ENCODE peak calls at places on chromosomes 11 and 22, in eight cellular contexts. C is psoas muscle; Y is brain microvascular endothelial cell; H is lower lobe of right lung; Q is AG04450; I is activated CD8-positive, alpha-beta T cell treated with anti-CD3 and anti-CD28 coated beads for 36 hours; U is Caco-2; F is suprapubic skin. S is an unnamed sample.

GRCh38 chr11:62552931-62553838 is 6.6 kb upstream of the AHNAK start:
- DNase-seq in Q (peak; percentile 84), I (peak; percentile 54), Y (peak; percentile 94), U (peak; percentile 92), F (peak; percentile 94), H (peak; percentile 92), C (peak; percentile 94), S (peak; percentile 97)

GRCh38 chr11:128412847-128413791 is 174.2 kb downstream of the ETS1 start:
- DNase-seq in F (no peak), U (no peak), C (no peak), H (no peak), Y (no peak), Q (no peak), I (no peak), S (no peak)

GRCh38 chr11:63761173-63761572 is 7.4 kb downstream of the ZFTA start:
- DNase-seq in C (no peak), I (no peak), H (no peak), U (no peak), Q (no peak), F (no peak), Y (no peak), S (no peak)

GRCh38 chr11:12719221-12719620 is 45.0 kb downstream of the TEAD1 start:
- DNase-seq in Q (no peak), H (no peak), I (no peak), C (no peak), F (no peak), Y (no peak), U (no peak), S (no peak)

GRCh38 chr11:68685656-68686380 is 1.5 kb downstream of the GAL start:
- DNase-seq in F (peak; percentile 62), Q (no peak), Y (no peak), I (no peak), U (no peak), C (no peak), H (no peak), S (no peak)

GRCh38 chr11:102390667-102391449 is 43.8 kb downstream of the BIRC2 start:
- DNase-seq in F (peak; percentile 82), I (peak; percentile 68), C (peak; percentile 75), U (peak; percentile 89), H (peak; percentile 73), Q (peak; percentile 21), Y (peak; percentile 57), S (no peak)

GRCh38 chr11:98568011-98568410 is 452.7 kb upstream of the CNTN5 start:
- DNase-seq in U (no peak), Q (no peak), C (no peak), Y (peak; percentile 9), H (no peak), F (no peak), I (no peak), S (no peak)

GRCh38 chr11:74470526-74470925 is 3.2 kb upstream of the KCNE3 start:
- DNase-seq in I (no peak), U (no peak), C (no peak), Q (no peak), Y (no peak), H (no peak), F (peak; percentile 29), S (no peak)

GRCh38 chr11:19690885-19691284 is 21.8 kb upstream of the NAV2 start:
- DNase-seq in C (no peak), Y (no peak), Q (no peak), I (no peak), F (no peak), H (no peak), U (no peak), S (no peak)

GRCh38 chr11:14418801-14419417 is 59.9 kb upstream of the RRAS2 start:
- DNase-seq in Y (no peak), F (no peak), C (no peak), Q (no peak), U (no peak), I (peak; percentile 15), H (no peak), S (no peak)

GRCh38 chr11:101583180-101584128 is at the start of gene TRPC6:
- DNase-seq in F (no peak), Q (no peak), C (peak; percentile 54), U (no peak), I (no peak), H (peak; percentile 43), Y (peak; percentile 25), S (no peak)

GRCh38 chr11:13028322-13028721 is 19.2 kb downstream of the RASSF10 start:
- DNase-seq in U (no peak), C (no peak), F (no peak), Q (no peak), H (no peak), Y (no peak), I (no peak), S (no peak)

DNA sequence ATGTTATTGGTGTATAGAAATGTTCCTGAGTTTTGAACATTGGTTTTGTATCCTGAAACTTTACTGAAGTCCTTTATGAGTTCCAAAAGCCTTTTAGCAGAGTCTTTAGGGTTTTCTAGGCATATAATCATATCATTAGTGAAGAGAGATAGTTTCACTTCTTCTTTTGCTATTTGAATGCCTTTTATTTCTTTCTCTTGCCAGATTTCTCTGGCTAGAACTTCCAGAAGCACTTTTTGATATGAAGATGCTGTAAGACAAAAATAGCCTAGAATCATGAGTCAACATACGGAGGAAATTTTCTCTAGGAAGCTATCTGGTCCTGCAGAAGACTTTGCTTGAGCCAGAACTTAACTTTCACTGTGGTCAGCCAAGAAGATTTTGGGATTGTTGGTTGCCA is 86.7 kb upstream of the IZUMO1R start:
- DNase-seq in F (no peak), C (no peak), I (no peak), U (no peak), Y (no peak), H (no peak), Q (no peak), S (no peak)
- TF ChIP-seq CTCF in F (no peak), C (no peak), I (no peak), U (no peak), Y (no peak), H (no peak), Q (no peak), S (no peak)

DNA sequence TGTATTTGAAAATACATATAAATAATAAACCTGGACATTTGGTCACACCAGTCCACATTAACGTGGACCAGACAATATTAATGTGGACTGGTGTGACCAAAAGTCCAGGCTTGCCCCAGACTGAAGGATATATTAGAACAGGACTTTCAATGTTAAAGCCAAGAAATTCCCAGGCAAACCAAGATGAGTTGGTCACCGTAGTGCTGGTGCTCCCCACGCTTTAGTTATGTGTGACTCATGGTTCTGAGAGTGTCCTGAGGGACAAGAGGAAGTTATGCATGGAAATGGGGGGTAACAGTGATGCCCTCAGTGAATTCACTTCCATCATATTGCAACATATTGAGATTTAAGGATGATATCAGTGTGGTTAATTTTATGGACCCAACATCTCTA is 31.4 kb downstream of the POU2AF1 start:
- DNase-seq in Q (no peak), H (no peak), C (no peak), Y (no peak), U (no peak), I (no peak), F (no peak), S (peak; percentile 74)
- TF ChIP-seq CTCF in Q (no peak), H (no peak), C (no peak), Y (no peak), U (no peak), I (no peak), F (no peak), S (no peak)

DNA sequence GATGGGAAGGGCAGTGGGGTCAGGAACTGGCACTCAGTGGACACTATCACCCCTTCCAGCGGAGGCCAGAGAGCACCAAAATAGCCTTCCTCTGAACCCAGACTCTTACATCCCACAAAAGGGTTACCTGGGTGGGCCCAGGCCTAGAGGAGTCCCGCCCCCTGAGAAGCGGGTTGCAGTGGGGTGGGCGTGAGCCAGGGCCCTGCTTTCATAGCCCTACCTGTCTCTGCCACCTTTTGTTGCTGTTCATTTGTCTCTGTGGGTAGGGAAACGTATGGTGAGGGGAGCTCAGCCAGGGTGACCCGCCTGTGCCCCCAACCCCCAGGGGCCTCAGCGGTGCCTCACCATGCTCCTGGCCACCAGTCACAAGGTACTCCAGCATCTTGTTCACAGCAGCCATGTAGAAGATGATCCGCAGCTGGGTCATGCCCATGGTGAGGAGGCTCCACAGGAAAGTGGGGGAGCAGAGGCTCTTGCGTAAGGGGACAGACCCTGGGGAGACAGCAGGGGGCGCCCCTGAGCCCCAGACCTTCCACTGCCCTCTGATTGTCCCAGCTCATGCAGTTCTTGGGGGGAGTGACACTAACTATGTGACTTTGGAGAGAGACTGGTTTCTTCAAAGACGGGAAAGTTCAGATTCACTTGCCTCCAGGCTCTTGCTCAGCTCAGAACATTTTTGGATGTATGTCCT is 24.0 kb downstream of the SLC43A1 start:
- DNase-seq in U (no peak), F (no peak), Y (peak; percentile 6), H (no peak), Q (no peak), I (peak; percentile 78), C (peak; percentile 76), S (no peak)
- TF ChIP-seq CTCF in U (peak; percentile 69), F (no peak), Y (peak; percentile 82), H (peak; percentile 69), Q (peak; percentile 58), I (peak; percentile 85), C (peak; percentile 56), S (no peak)

GRCh38 chr22:48488149-48488551 is 1339.5 kb downstream of the BRD1 start:
- DNase-seq in U (no peak), Q (no peak), I (no peak), H (no peak), Y (no peak), C (no peak), F (peak; percentile 69), S (no peak)
- TF ChIP-seq CTCF in U (no peak), Q (no peak), I (no peak), H (no peak), Y (peak; percentile 23), C (no peak), F (no peak), S (no peak)

GRCh38 chr11:85704967-85705366 is 19.0 kb upstream of the CCDC89 start:
- DNase-seq in C (no peak), H (no peak), U (no peak), Q (no peak), Y (no peak), F (no peak), I (no peak), S (no peak)
- TF ChIP-seq CTCF in C (no peak), H (no peak), U (no peak), Q (no peak), Y (no peak), F (no peak), I (no peak), S (no peak)

DNA sequence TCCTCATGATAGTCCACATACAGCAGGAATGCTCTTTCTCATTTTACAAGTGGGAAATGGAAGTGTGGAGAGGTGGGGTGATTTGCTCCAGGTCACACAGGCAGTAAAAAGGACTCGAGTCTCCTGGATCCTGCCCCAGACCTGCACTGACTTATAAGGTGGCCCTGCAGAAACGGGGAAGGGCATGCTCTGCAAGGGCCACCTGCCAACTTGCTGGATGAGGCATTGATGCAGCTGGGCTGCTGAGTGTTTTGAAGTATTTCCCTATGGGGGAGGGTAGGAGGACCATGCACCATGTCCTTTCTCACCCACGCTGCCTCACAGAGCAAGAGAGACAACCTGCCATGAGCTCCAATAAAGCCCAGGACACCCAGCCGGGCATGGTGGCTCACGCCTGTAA is 36.9 kb downstream of the OR6Q1 start:
- DNase-seq in F (no peak), H (no peak), U (no peak), Q (no peak), C (no peak), I (no peak), Y (no peak), S (no peak)
- TF ChIP-seq CTCF in F (no peak), H (no peak), U (no peak), Q (no peak), C (no peak), I (no peak), Y (no peak), S (no peak)

GRCh38 chr22:40679964-40680818 is 907 bp downstream of the MCHR1 start:
- DNase-seq in C (no peak), I (no peak), U (no peak), H (no peak), Y (peak; percentile 9), F (no peak), Q (no peak), S (no peak)
- TF ChIP-seq CTCF in C (no peak), I (no peak), U (no peak), H (no peak), Y (peak; percentile 38), F (no peak), Q (peak; percentile 31), S (no peak)